ENCODE peak calls at places on chromosomes 16 and 17, in six cellular contexts. M is IMR-90, B is neuronal stem cell, Y is H9, X is mesenchymal stem cell, V is trophoblast cell. F is an unnamed sample.

GRCh38 chr16:31092330-31092729 is 2.3 kb downstream of the VKORC1 start:
- DNase-seq in Y (no peak), V (no peak), B (no peak), X (no peak), M (peak), F (no peak)

GRCh38 chr17:79984045-79984840 is 51.4 kb downstream of the TBC1D16 start:
- DNase-seq in V (no peak), X (no peak), M (no peak), Y (no peak), B (no peak), F (no peak)

GRCh38 chr17:15298176-15298575 is 33.0 kb upstream of the PMP22 start:
- DNase-seq in X (peak), M (peak), B (no peak), Y (no peak), V (no peak), F (no peak)

GRCh38 chr17:30323262-30323894 is 10.5 kb downstream of the TMIGD1 start:
- DNase-seq in X (no peak), Y (no peak), V (no peak), B (no peak), M (no peak), F (no peak)

GRCh38 chr17:16491703-16492612 is at the start of gene LRRC75A:
- DNase-seq in Y (peak), V (no peak), B (peak), X (peak), M (peak), F (peak)

GRCh38 chr17:34740516-34740915 is 161.1 kb downstream of the TMEM132E start:
- DNase-seq in X (no peak), Y (peak), V (no peak), B (no peak), M (no peak), F (no peak)

GRCh38 chr17:80569936-80570335 is 25.3 kb downstream of the RPTOR start:
- DNase-seq in M (no peak), X (no peak), V (no peak), B (no peak), Y (no peak), F (no peak)

GRCh38 chr16:49634235-49635008 is 221.5 kb downstream of the ZNF423 start:
- DNase-seq in Y (peak), B (no peak), M (no peak), V (no peak), X (no peak), F (peak)

GRCh38 chr16:67155305-67156145 is 4.2 kb downstream of the TRADD start:
- DNase-seq in Y (peak), X (peak), B (peak), M (peak), V (peak), F (peak)
- H4K91ac ChIP-seq in Y (no peak), X (no peak), B (no peak), M (no peak), V (no peak), F (no peak)

DNA sequence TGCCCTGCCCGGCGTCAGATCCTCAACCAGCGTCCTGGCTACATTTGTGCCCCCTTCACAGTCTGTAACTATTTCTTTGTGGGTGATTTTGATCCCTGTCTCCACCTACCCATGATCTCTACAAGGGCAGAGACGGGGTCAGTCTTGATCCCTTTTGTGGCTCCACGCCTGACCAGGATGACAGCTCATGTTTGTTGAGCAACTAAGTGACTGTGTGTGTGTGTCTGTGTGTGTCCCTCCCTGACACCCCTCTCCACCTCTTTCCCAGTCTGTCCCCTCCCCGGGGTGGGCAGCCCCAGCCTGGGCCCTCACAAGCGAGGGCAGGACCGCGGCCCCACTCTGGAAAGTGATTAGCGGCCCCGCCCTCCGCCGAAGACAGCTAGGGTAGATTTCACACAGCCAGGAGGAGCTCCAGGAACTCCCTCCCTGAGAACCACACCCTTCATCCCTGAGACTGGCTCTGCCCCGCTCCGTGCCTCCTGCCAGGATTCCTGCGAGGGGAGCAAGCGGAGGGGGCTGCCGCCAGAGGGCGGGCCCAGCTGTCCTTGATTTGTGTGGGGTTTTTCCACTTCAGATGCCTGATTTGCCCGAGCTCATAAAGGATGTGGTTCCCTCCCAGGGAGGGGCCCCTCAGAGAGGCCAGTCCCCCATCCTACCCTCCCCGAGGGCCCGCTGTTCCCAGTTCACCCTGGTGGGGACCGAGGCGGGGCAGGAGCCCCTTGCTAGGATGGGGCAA is 5.3 kb upstream of the HS3ST6 start:
- DNase-seq in X (peak), B (no peak), M (no peak), Y (peak), V (peak), F (peak)
- H4K91ac ChIP-seq in X (no peak), B (no peak), M (no peak), Y (no peak), V (no peak), F (peak)

GRCh38 chr17:44523672-44523972 is 20.4 kb upstream of the GPATCH8 start:
- DNase-seq in B (no peak), V (no peak), X (no peak), M (no peak), Y (no peak), F (no peak)

GRCh38 chr17:44522883-44523671 is 19.9 kb upstream of the GPATCH8 start:
- DNase-seq in Y (peak), V (peak), M (peak), X (peak), B (no peak), F (peak)

GRCh38 chr17:44518032-44518431 is 14.8 kb upstream of the GPATCH8 start:
- DNase-seq in B (no peak), X (no peak), M (peak), Y (no peak), V (no peak), F (no peak)
- H4K91ac ChIP-seq in B (no peak), X (no peak), M (no peak), Y (no peak), V (no peak), F (no peak)

GRCh38 chr16:5398203-5398602 is 300.6 kb upstream of the EEF2KMT start:
- DNase-seq in V (no peak), X (no peak), M (no peak), B (no peak), Y (no peak), F (no peak)
- H4K91ac ChIP-seq in V (no peak), X (no peak), M (no peak), B (peak), Y (no peak), F (no peak)